ENCODE peak calls at places on chromosomes 5 and 9, in nine cellular contexts. One of them, this sample, is unnamed. For H3K9me3, the result is how much of the 10 kb centered on the place peaks cover.

GRCh38 chr5:88944751-88945507 is 61.9 kb upstream of the MEF2C start:
- DNase-seq in SK-N-SH: peak
- DNase-seq in astrocyte: peak
- DNase-seq in neural progenitor cell: no peak
- DNase-seq in HCT116: no peak
- DNase-seq in endothelial cell of umbilical vein: no peak
- DNase-seq in PC-3: peak
- DNase-seq in GM23248: peak
- DNase-seq in fibroblast of lung: peak
- DNase-seq in this sample: no peak

GRCh38 chr9:69180670-69181069 is 6.6 kb downstream of the TJP2 start:
- DNase-seq in GM23248: peak
- DNase-seq in endothelial cell of umbilical vein: peak
- DNase-seq in PC-3: peak
- DNase-seq in SK-N-SH: peak
- DNase-seq in neural progenitor cell: no peak
- DNase-seq in fibroblast of lung: peak
- DNase-seq in astrocyte: peak
- DNase-seq in HCT116: peak
- DNase-seq in this sample: peak

GRCh38 chr5:83199126-83199525 is 121.8 kb downstream of the XRCC4 start:
- DNase-seq in endothelial cell of umbilical vein: no peak
- DNase-seq in astrocyte: no peak
- DNase-seq in GM23248: no peak
- DNase-seq in neural progenitor cell: no peak
- DNase-seq in PC-3: no peak
- DNase-seq in fibroblast of lung: no peak
- DNase-seq in SK-N-SH: no peak
- DNase-seq in HCT116: no peak
- DNase-seq in this sample: no peak

GRCh38 chr9:97721396-97721795 is 24.3 kb upstream of the XPA start:
- DNase-seq in endothelial cell of umbilical vein: no peak
- DNase-seq in astrocyte: no peak
- DNase-seq in SK-N-SH: no peak
- DNase-seq in neural progenitor cell: no peak
- DNase-seq in GM23248: peak
- DNase-seq in PC-3: no peak
- DNase-seq in fibroblast of lung: no peak
- DNase-seq in HCT116: no peak
- DNase-seq in this sample: no peak

GRCh38 chr9:75826292-75826691 is 64.2 kb upstream of the PCSK5 start:
- DNase-seq in astrocyte: no peak
- DNase-seq in neural progenitor cell: no peak
- DNase-seq in endothelial cell of umbilical vein: no peak
- DNase-seq in PC-3: no peak
- DNase-seq in HCT116: no peak
- DNase-seq in SK-N-SH: no peak
- DNase-seq in fibroblast of lung: no peak
- DNase-seq in GM23248: no peak
- DNase-seq in this sample: no peak

GRCh38 chr5:175629231-175629630 is 28.6 kb upstream of the HRH2 start:
- DNase-seq in GM23248: no peak
- DNase-seq in neural progenitor cell: no peak
- DNase-seq in HCT116: no peak
- DNase-seq in fibroblast of lung: no peak
- DNase-seq in astrocyte: no peak
- DNase-seq in endothelial cell of umbilical vein: no peak
- DNase-seq in PC-3: no peak
- DNase-seq in SK-N-SH: no peak
- DNase-seq in this sample: no peak

GRCh38 chr5:93582677-93583524 is at the start of gene NR2F1:
- DNase-seq in HCT116: peak
- DNase-seq in endothelial cell of umbilical vein: peak
- DNase-seq in neural progenitor cell: peak
- DNase-seq in PC-3: peak
- DNase-seq in SK-N-SH: peak
- DNase-seq in fibroblast of lung: peak
- DNase-seq in GM23248: peak
- DNase-seq in astrocyte: peak
- DNase-seq in this sample: peak

GRCh38 chr5:5025774-5026406 is 114.2 kb upstream of the ADAMTS16 start:
- DNase-seq in PC-3: peak
- DNase-seq in SK-N-SH: peak
- DNase-seq in GM23248: no peak
- DNase-seq in HCT116: no peak
- DNase-seq in endothelial cell of umbilical vein: no peak
- DNase-seq in neural progenitor cell: no peak
- DNase-seq in fibroblast of lung: no peak
- DNase-seq in astrocyte: no peak
- DNase-seq in this sample: no peak

GRCh38 chr5:149162401-149163084 is 21.2 kb downstream of the ABLIM3 start:
- DNase-seq in PC-3: peak
- DNase-seq in astrocyte: peak
- DNase-seq in fibroblast of lung: peak
- DNase-seq in GM23248: peak
- DNase-seq in neural progenitor cell: no peak
- DNase-seq in endothelial cell of umbilical vein: no peak
- DNase-seq in HCT116: peak
- DNase-seq in SK-N-SH: no peak
- DNase-seq in this sample: no peak

GRCh38 chr9:123268240-123268949 is at the start of gene STRBP:
- DNase-seq in GM23248: peak
- DNase-seq in endothelial cell of umbilical vein: peak
- DNase-seq in PC-3: peak
- DNase-seq in astrocyte: peak
- DNase-seq in HCT116: peak
- DNase-seq in fibroblast of lung: peak
- DNase-seq in SK-N-SH: peak
- DNase-seq in neural progenitor cell: peak
- DNase-seq in this sample: peak

GRCh38 chr9:138122676-138123075 is 245.1 kb downstream of the CACNA1B start:
- DNase-seq in astrocyte: no peak
- DNase-seq in neural progenitor cell: no peak
- DNase-seq in HCT116: no peak
- DNase-seq in endothelial cell of umbilical vein: no peak
- DNase-seq in PC-3: no peak
- DNase-seq in fibroblast of lung: no peak
- DNase-seq in GM23248: no peak
- DNase-seq in SK-N-SH: no peak
- DNase-seq in this sample: no peak

GRCh38 chr9:138120511-138121437 is 243.2 kb downstream of the CACNA1B start:
- DNase-seq in neural progenitor cell: no peak
- DNase-seq in SK-N-SH: no peak
- DNase-seq in PC-3: no peak
- DNase-seq in endothelial cell of umbilical vein: no peak
- DNase-seq in astrocyte: no peak
- DNase-seq in HCT116: no peak
- DNase-seq in fibroblast of lung: no peak
- DNase-seq in GM23248: no peak
- DNase-seq in this sample: no peak

GRCh38 chr9:138120072-138120471 is 242.5 kb downstream of the CACNA1B start:
- DNase-seq in SK-N-SH: no peak
- DNase-seq in PC-3: no peak
- DNase-seq in astrocyte: no peak
- DNase-seq in neural progenitor cell: no peak
- DNase-seq in HCT116: no peak
- DNase-seq in GM23248: no peak
- DNase-seq in endothelial cell of umbilical vein: no peak
- DNase-seq in fibroblast of lung: no peak
- DNase-seq in this sample: no peak

GRCh38 chr9:138122201-138122600 is 244.6 kb downstream of the CACNA1B start:
- DNase-seq in PC-3: no peak
- DNase-seq in GM23248: no peak
- DNase-seq in HCT116: no peak
- DNase-seq in neural progenitor cell: no peak
- DNase-seq in astrocyte: no peak
- DNase-seq in fibroblast of lung: no peak
- DNase-seq in SK-N-SH: no peak
- DNase-seq in endothelial cell of umbilical vein: no peak
- DNase-seq in this sample: no peak

DNA sequence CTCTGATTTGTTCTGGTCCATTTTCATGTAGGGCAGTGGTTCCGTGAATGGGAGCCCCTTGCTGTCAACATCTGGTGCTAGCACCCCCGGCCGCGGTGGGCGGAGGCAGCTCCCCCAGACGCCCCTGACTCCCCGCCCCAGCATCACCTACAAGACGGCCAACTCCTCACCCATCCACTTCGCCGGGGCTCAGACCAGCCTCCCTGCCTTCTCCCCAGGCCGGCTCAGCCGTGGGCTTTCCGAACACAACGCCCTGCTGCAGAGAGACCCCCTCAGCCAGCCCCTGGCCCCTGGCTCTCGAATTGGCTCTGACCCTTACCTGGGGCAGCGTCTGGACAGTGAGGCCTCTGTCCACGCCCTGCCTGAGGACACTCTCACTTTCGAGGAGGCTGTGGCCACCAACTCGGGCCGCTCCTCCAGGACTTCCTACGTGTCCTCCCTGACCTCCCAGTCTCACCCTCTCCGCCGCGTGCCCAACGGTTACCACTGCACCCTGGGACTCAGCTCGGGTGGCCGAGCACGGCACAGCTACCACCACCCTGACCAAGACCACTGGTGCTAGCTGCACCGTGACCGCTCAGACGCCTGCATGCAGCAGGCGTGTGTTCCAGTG is 244.0 kb downstream of the CACNA1B start:
- DNase-seq in HCT116: no peak
- DNase-seq in endothelial cell of umbilical vein: no peak
- DNase-seq in SK-N-SH: no peak
- DNase-seq in fibroblast of lung: no peak
- DNase-seq in GM23248: no peak
- DNase-seq in neural progenitor cell: no peak
- DNase-seq in astrocyte: no peak
- DNase-seq in PC-3: no peak
- DNase-seq in this sample: no peak
- H3K9me3 ChIP-seq in HCT116: under half
- H3K9me3 ChIP-seq in endothelial cell of umbilical vein: under half
- H3K9me3 ChIP-seq in SK-N-SH: under half
- H3K9me3 ChIP-seq in fibroblast of lung: under half
- H3K9me3 ChIP-seq in GM23248: under half
- H3K9me3 ChIP-seq in neural progenitor cell: under half
- H3K9me3 ChIP-seq in astrocyte: under half
- H3K9me3 ChIP-seq in PC-3: under half
- H3K9me3 ChIP-seq in this sample: under half

GRCh38 chr9:111945216-111945615 is 48.6 kb downstream of the UGCG start:
- DNase-seq in GM23248: peak
- DNase-seq in fibroblast of lung: peak
- DNase-seq in astrocyte: peak
- DNase-seq in HCT116: no peak
- DNase-seq in neural progenitor cell: no peak
- DNase-seq in PC-3: no peak
- DNase-seq in endothelial cell of umbilical vein: peak
- DNase-seq in SK-N-SH: no peak
- DNase-seq in this sample: no peak
- H3K27ac ChIP-seq in GM23248: peak
- H3K27ac ChIP-seq in fibroblast of lung: peak
- H3K27ac ChIP-seq in astrocyte: no peak
- H3K27ac ChIP-seq in HCT116: no peak
- H3K27ac ChIP-seq in neural progenitor cell: no peak
- H3K27ac ChIP-seq in PC-3: no peak
- H3K27ac ChIP-seq in endothelial cell of umbilical vein: no peak
- H3K27ac ChIP-seq in SK-N-SH: no peak
- H3K27ac ChIP-seq in this sample: no peak

GRCh38 chr9:77851862-77852602 is 179.6 kb downstream of the GNAQ start:
- DNase-seq in PC-3: no peak
- DNase-seq in GM23248: no peak
- DNase-seq in neural progenitor cell: no peak
- DNase-seq in astrocyte: no peak
- DNase-seq in HCT116: no peak
- DNase-seq in endothelial cell of umbilical vein: peak
- DNase-seq in SK-N-SH: peak
- DNase-seq in fibroblast of lung: peak
- DNase-seq in this sample: no peak

GRCh38 chr9:77846957-77847574 is 184.5 kb downstream of the GNAQ start:
- DNase-seq in fibroblast of lung: peak
- DNase-seq in astrocyte: peak
- DNase-seq in GM23248: no peak
- DNase-seq in HCT116: no peak
- DNase-seq in endothelial cell of umbilical vein: peak
- DNase-seq in PC-3: peak
- DNase-seq in SK-N-SH: no peak
- DNase-seq in neural progenitor cell: no peak
- DNase-seq in this sample: no peak

GRCh38 chr9:77848428-77848827 is 183.2 kb downstream of the GNAQ start:
- DNase-seq in fibroblast of lung: peak
- DNase-seq in endothelial cell of umbilical vein: peak
- DNase-seq in astrocyte: peak
- DNase-seq in GM23248: peak
- DNase-seq in HCT116: no peak
- DNase-seq in PC-3: no peak
- DNase-seq in neural progenitor cell: peak
- DNase-seq in SK-N-SH: no peak
- DNase-seq in this sample: no peak

GRCh38 chr9:77847626-77848025 is 184.0 kb downstream of the GNAQ start:
- DNase-seq in astrocyte: no peak
- DNase-seq in HCT116: no peak
- DNase-seq in SK-N-SH: no peak
- DNase-seq in GM23248: no peak
- DNase-seq in neural progenitor cell: no peak
- DNase-seq in fibroblast of lung: no peak
- DNase-seq in endothelial cell of umbilical vein: no peak
- DNase-seq in PC-3: no peak
- DNase-seq in this sample: no peak

GRCh38 chr9:77848897-77849296 is 182.7 kb downstream of the GNAQ start:
- DNase-seq in fibroblast of lung: peak
- DNase-seq in neural progenitor cell: no peak
- DNase-seq in endothelial cell of umbilical vein: peak
- DNase-seq in GM23248: peak
- DNase-seq in HCT116: no peak
- DNase-seq in SK-N-SH: no peak
- DNase-seq in astrocyte: peak
- DNase-seq in PC-3: peak
- DNase-seq in this sample: no peak
- H3K9ac ChIP-seq in fibroblast of lung: no peak
- H3K9ac ChIP-seq in neural progenitor cell: no peak
- H3K9ac ChIP-seq in endothelial cell of umbilical vein: no peak
- H3K9ac ChIP-seq in GM23248: peak
- H3K9ac ChIP-seq in HCT116: no peak
- H3K9ac ChIP-seq in SK-N-SH: no peak
- H3K9ac ChIP-seq in astrocyte: no peak
- H3K9ac ChIP-seq in PC-3: no peak
- H3K9ac ChIP-seq in this sample: no peak

GRCh38 chr5:152711996-152712395 is 306.9 kb upstream of the NMUR2 start:
- DNase-seq in endothelial cell of umbilical vein: no peak
- DNase-seq in HCT116: no peak
- DNase-seq in astrocyte: peak
- DNase-seq in PC-3: no peak
- DNase-seq in fibroblast of lung: peak
- DNase-seq in GM23248: peak
- DNase-seq in neural progenitor cell: no peak
- DNase-seq in SK-N-SH: no peak
- DNase-seq in this sample: no peak

DNA sequence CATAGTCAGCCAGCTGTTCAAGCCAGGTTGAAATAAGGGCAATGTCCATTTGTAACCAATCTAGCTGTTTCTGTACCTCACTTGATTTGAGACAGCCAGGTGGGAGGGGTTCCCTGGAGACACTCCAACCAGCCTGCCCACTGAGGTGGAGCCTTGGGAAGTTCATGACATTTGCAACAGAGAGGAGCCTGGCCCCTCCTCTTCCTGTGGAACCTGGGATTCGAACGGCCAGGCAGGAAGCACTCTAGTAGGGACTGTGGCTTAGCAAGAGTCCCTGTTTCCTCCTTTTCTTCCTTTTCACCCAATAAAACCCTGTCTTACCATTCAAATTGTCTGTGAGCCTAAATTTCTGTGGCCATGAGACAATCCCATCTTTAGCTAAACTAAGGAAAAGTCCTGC is 312.3 kb upstream of the NMUR2 start:
- DNase-seq in endothelial cell of umbilical vein: no peak
- DNase-seq in PC-3: no peak
- DNase-seq in fibroblast of lung: no peak
- DNase-seq in HCT116: no peak
- DNase-seq in SK-N-SH: no peak
- DNase-seq in GM23248: no peak
- DNase-seq in neural progenitor cell: no peak
- DNase-seq in astrocyte: no peak
- DNase-seq in this sample: no peak
- H3K9me3 ChIP-seq in endothelial cell of umbilical vein: under half
- H3K9me3 ChIP-seq in PC-3: under half
- H3K9me3 ChIP-seq in fibroblast of lung: under half
- H3K9me3 ChIP-seq in HCT116: under half
- H3K9me3 ChIP-seq in SK-N-SH: under half
- H3K9me3 ChIP-seq in GM23248: under half
- H3K9me3 ChIP-seq in neural progenitor cell: under half
- H3K9me3 ChIP-seq in astrocyte: under half
- H3K9me3 ChIP-seq in this sample: under half